ENCODE peak calls at places on chromosomes 7 and 10, in eight cellular contexts. B, J, O, W, V, U, Q and T are unnamed samples. For H3K4me1, the result is how much of the 10 kb centered on the place peaks cover.

GRCh38 chr7:2811476-2812118 is 32.5 kb downstream of the GNA12 start:
- DNase-seq in Q (no peak), B (peak), V (peak), U (no peak), J (no peak), W (no peak), O (peak), T (peak)

GRCh38 chr7:37656913-37657530 is 26.5 kb upstream of the GPR141 start:
- DNase-seq in Q (no peak), O (no peak), W (no peak), J (no peak), U (no peak), V (no peak), B (no peak), T (no peak)

GRCh38 chr7:149199234-149199990 is 4.1 kb downstream of the ZNF282 start:
- DNase-seq in Q (no peak), J (no peak), W (no peak), O (no peak), V (no peak), B (no peak), U (peak), T (peak)

GRCh38 chr10:116168329-116168728 is 104.7 kb downstream of the GFRA1 start:
- DNase-seq in W (no peak), O (no peak), V (no peak), Q (no peak), U (no peak), J (no peak), B (no peak), T (no peak)

GRCh38 chr7:1696671-1697498 is 26.8 kb downstream of the ELFN1 start:
- DNase-seq in W (no peak), V (peak), U (no peak), O (peak), Q (no peak), J (no peak), B (peak), T (no peak)

GRCh38 chr7:91800389-91800788 is 80.1 kb downstream of the MTERF1 start:
- DNase-seq in O (no peak), Q (no peak), V (no peak), B (peak), W (no peak), J (no peak), U (no peak), T (no peak)

GRCh38 chr10:63120554-63120953 is 12.6 kb upstream of the NRBF2 start:
- DNase-seq in J (no peak), V (no peak), Q (no peak), B (no peak), W (no peak), O (no peak), U (peak), T (peak)

GRCh38 chr10:48522011-48522765 is 82.7 kb downstream of the ARHGAP22 start:
- DNase-seq in Q (peak), B (no peak), V (no peak), J (no peak), U (no peak), O (no peak), W (no peak), T (no peak)

GRCh38 chr7:134469622-134470021 is 10.7 kb upstream of the AKR1B1 start:
- DNase-seq in U (no peak), Q (no peak), W (no peak), B (no peak), V (no peak), O (no peak), J (no peak), T (no peak)

GRCh38 chr7:107233174-107233573 is 64.4 kb downstream of the HBP1 start:
- DNase-seq in W (no peak), U (no peak), B (no peak), J (no peak), V (no peak), O (no peak), Q (peak), T (no peak)

GRCh38 chr10:64091889-64092288 is 570.7 kb downstream of the REEP3 start:
- DNase-seq in Q (no peak), B (no peak), W (no peak), U (no peak), O (no peak), J (peak), V (no peak), T (no peak)

GRCh38 chr10:126650164-126650563 is 20.3 kb downstream of the C10orf90 start:
- DNase-seq in Q (no peak), J (no peak), U (no peak), O (no peak), W (no peak), B (no peak), V (no peak), T (no peak)

GRCh38 chr10:3902809-3903410 is 117.9 kb upstream of the KLF6 start:
- DNase-seq in W (no peak), V (no peak), O (no peak), B (no peak), U (peak), J (no peak), Q (no peak), T (no peak)

GRCh38 chr10:20988357-20988983 is 91.4 kb upstream of the NEBL start:
- DNase-seq in B (no peak), U (no peak), V (no peak), O (no peak), J (no peak), Q (no peak), W (no peak), T (no peak)

GRCh38 chr7:125670926-125671572 is 741.4 kb upstream of the POT1 start:
- DNase-seq in V (no peak), U (no peak), Q (no peak), B (no peak), W (no peak), O (no peak), J (no peak), T (no peak)

GRCh38 chr10:101222683-101223273 is 6.5 kb downstream of the LBX1 start:
- DNase-seq in O (peak), Q (no peak), U (no peak), W (no peak), V (no peak), B (peak), J (no peak), T (no peak)

GRCh38 chr7:148753224-148753623 is 54.5 kb downstream of the CUL1 start:
- DNase-seq in J (no peak), U (peak), V (no peak), B (no peak), O (no peak), Q (no peak), W (no peak), T (no peak)

GRCh38 chr7:25887795-25888559 is 264.0 kb upstream of the NFE2L3 start:
- DNase-seq in Q (no peak), V (no peak), U (no peak), B (no peak), O (no peak), W (no peak), J (no peak), T (no peak)

GRCh38 chr7:76056241-76056640 is 8.3 kb downstream of the MDH2 start:
- DNase-seq in B (no peak), Q (no peak), U (no peak), W (no peak), J (no peak), V (no peak), O (no peak), T (no peak)

GRCh38 chr7:156616269-156617202 is 24.0 kb upstream of the RNF32 start:
- DNase-seq in V (no peak), Q (no peak), B (no peak), O (no peak), W (peak), J (peak), U (peak), T (no peak)

GRCh38 chr10:74502963-74503608 is 323.3 kb upstream of the KAT6B start:
- DNase-seq in Q (no peak), V (no peak), B (no peak), J (no peak), W (no peak), O (no peak), U (peak), T (no peak)

GRCh38 chr10:110376021-110376773 is 71.5 kb upstream of the SMNDC1 start:
- DNase-seq in V (peak), J (no peak), B (no peak), U (no peak), W (no peak), O (peak), Q (no peak), T (no peak)

GRCh38 chr7:109915670-109916069 is 1175.3 kb upstream of the LRRN3 start:
- DNase-seq in W (no peak), B (no peak), J (no peak), U (no peak), Q (no peak), O (no peak), V (no peak), T (no peak)

GRCh38 chr10:110643670-110644597 is at the start of gene RBM20:
- DNase-seq in W (peak), B (peak), J (no peak), O (peak), Q (peak), V (no peak), U (no peak), T (peak)

GRCh38 chr7:867406-868188 is 8.8 kb upstream of the GET4 start:
- DNase-seq in O (peak), Q (peak), V (peak), W (peak), J (peak), U (peak), B (peak), T (peak)

GRCh38 chr7:111429781-111430180 is 132.5 kb downstream of the IMMP2L start:
- DNase-seq in O (no peak), V (no peak), U (peak), B (no peak), W (no peak), Q (no peak), J (no peak), T (no peak)

GRCh38 chr10:340646-341045 is 205.4 kb downstream of the ZMYND11 start:
- DNase-seq in U (no peak), O (no peak), J (no peak), Q (no peak), B (no peak), V (no peak), W (no peak), T (no peak)

GRCh38 chr10:88174391-88174790 is 311.0 kb downstream of the PTEN start:
- DNase-seq in U (no peak), V (no peak), J (no peak), Q (no peak), O (no peak), B (no peak), W (no peak), T (no peak)

GRCh38 chr10:9075420-9075819 is 1020.9 kb downstream of the GATA3 start:
- DNase-seq in V (no peak), Q (no peak), W (no peak), J (no peak), O (no peak), B (no peak), U (no peak), T (no peak)

GRCh38 chr10:50508315-50509051 is 115.3 kb downstream of the SGMS1 start:
- DNase-seq in V (no peak), Q (no peak), O (no peak), B (no peak), U (no peak), J (no peak), W (no peak), T (no peak)

GRCh38 chr10:132399117-132400035 is 2.4 kb downstream of the PWWP2B start:
- DNase-seq in U (no peak), O (peak), V (peak), B (peak), Q (no peak), J (peak), W (peak), T (peak)

GRCh38 chr10:27482984-27483956 is 20.8 kb upstream of the RAB18 start:
- DNase-seq in J (no peak), U (peak), O (no peak), Q (no peak), W (no peak), V (no peak), B (no peak), T (no peak)

GRCh38 chr10:119802068-119802538 is 70.5 kb downstream of the MCMBP start:
- DNase-seq in Q (no peak), J (no peak), V (no peak), O (no peak), W (no peak), U (peak), B (no peak), T (no peak)

GRCh38 chr10:451021-451471 is 238.4 kb downstream of the DIP2C start:
- DNase-seq in B (no peak), J (no peak), V (no peak), W (peak), U (no peak), O (no peak), Q (peak), T (no peak)

GRCh38 chr7:108308913-108309312 is 147.3 kb downstream of the NRCAM start:
- DNase-seq in V (no peak), J (no peak), Q (peak), W (no peak), B (no peak), O (no peak), U (no peak), T (no peak)

GRCh38 chr7:108311446-108312168 is 144.6 kb downstream of the NRCAM start:
- DNase-seq in B (no peak), U (no peak), W (no peak), J (no peak), Q (no peak), V (no peak), O (no peak), T (no peak)

GRCh38 chr7:108313086-108313485 is 143.2 kb downstream of the NRCAM start:
- DNase-seq in V (no peak), O (no peak), B (no peak), U (no peak), Q (no peak), J (no peak), W (no peak), T (no peak)

GRCh38 chr7:108308276-108308675 is 148.0 kb downstream of the NRCAM start:
- DNase-seq in V (no peak), J (no peak), U (no peak), B (no peak), Q (no peak), W (no peak), O (no peak), T (no peak)

GRCh38 chr7:108310351-108310750 is 145.9 kb downstream of the NRCAM start:
- DNase-seq in J (no peak), Q (no peak), V (no peak), W (no peak), B (no peak), U (no peak), O (no peak), T (no peak)
- H3K4me1 ChIP-seq in J (under half), Q (under half), V (under half), W (under half), B (under half), U (under half), O (under half), T (under half)

GRCh38 chr10:22628309-22628708 is 86.1 kb downstream of the PIP4K2A start:
- DNase-seq in V (no peak), W (no peak), J (no peak), Q (no peak), U (no peak), O (no peak), B (no peak), T (no peak)
- H3K4me1 ChIP-seq in V (half or more), W (under half), J (under half), Q (under half), U (under half), O (under half), B (half or more), T (under half)

DNA sequence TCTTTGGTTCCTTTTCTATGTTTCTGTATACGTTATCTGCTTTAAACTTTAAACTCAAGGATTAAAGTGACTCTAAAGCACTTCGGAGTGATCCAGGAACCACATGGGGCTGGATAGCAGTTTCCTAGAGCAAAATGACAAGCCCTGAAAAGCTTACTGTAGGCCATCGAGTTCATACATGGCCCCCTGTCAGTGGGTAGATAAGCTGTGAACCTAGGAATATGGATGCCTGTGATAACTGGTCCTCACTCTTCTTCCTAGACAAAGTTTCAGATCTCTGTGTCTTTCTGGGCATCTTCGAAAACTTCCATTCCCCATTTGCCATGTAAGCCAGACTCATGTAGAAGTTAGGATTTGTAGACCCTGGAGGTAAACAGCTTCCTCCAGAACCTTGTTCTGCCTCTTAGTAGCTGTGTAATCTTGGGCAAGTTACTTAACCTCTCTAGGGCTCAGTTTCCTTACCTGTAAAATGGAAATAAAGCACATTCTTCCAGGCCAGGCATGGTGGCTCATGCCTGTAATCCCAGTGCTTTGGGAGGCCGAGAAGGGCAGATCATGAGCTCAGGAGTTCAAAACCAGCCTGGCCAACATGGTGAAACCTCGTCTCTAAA is 49.3 kb upstream of the KMT2E start:
- DNase-seq in W (no peak), O (no peak), Q (no peak), B (no peak), J (no peak), U (no peak), V (no peak), T (no peak)
- H3K4me1 ChIP-seq in W (under half), O (under half), Q (under half), B (under half), J (under half), U (under half), V (half or more), T (under half)

GRCh38 chr10:46995234-46995633 is 84.0 kb downstream of the PTPN20 start:
- DNase-seq in Q (no peak), O (no peak), B (no peak), V (no peak), U (no peak), J (no peak), W (no peak), T (no peak)

GRCh38 chr10:46998192-46998591 is 87.0 kb downstream of the PTPN20 start:
- DNase-seq in O (no peak), U (no peak), V (no peak), W (no peak), J (no peak), B (no peak), Q (no peak), T (no peak)

GRCh38 chr10:46998595-46998994 is 87.4 kb downstream of the PTPN20 start:
- DNase-seq in J (no peak), W (no peak), B (no peak), Q (no peak), U (no peak), O (no peak), V (no peak), T (no peak)

GRCh38 chr10:46992794-46993552 is 81.7 kb downstream of the PTPN20 start:
- DNase-seq in W (peak), U (peak), B (no peak), V (peak), Q (no peak), J (peak), O (peak), T (peak)
- H3K4me1 ChIP-seq in W (under half), U (under half), B (under half), V (under half), Q (under half), J (under half), O (under half), T (under half)